ENCODE peak calls at places on chromosomes 16 and 17, in five cellular contexts. T is adrenal gland; D is tibial artery; I is thoracic aorta; E is CD8-positive, alpha-beta memory T cell. B is an unnamed sample. For H3K4me1, the result is how much of the 10 kb centered on the place peaks cover.

GRCh38 chr17:68399638-68400403 is 57.5 kb downstream of the WIPI1 start:
- DNase-seq in T (no peak), D (no peak), I (no peak), E (no peak), B (no peak)

GRCh38 chr17:72916991-72917390 is 175.5 kb downstream of the SLC39A11 start:
- DNase-seq in T (no peak), D (no peak), I (no peak), E (no peak), B (no peak)

GRCh38 chr17:2123467-2124251 is 68.8 kb downstream of the HIC1 start:
- DNase-seq in T (peak), D (peak), I (no peak), E (no peak), B (no peak)

GRCh38 chr17:80959330-80960036 is 32.2 kb upstream of the CHMP6 start:
- DNase-seq in T (peak), D (peak), I (peak), E (no peak), B (peak)

GRCh38 chr17:50219939-50220465 is 18.6 kb upstream of the COL1A1 start:
- DNase-seq in T (no peak), D (no peak), I (no peak), E (no peak), B (no peak)

GRCh38 chr17:72434991-72435618 is 314.3 kb downstream of the SOX9 start:
- DNase-seq in T (no peak), D (no peak), I (no peak), E (no peak), B (no peak)

GRCh38 chr17:44112284-44113280 is 10.9 kb downstream of the HDAC5 start:
- DNase-seq in T (peak), D (no peak), I (no peak), E (no peak), B (no peak)

GRCh38 chr16:79769320-79770243 is 169.0 kb upstream of the MAF start:
- DNase-seq in T (no peak), D (no peak), I (no peak), E (no peak), B (no peak)

GRCh38 chr17:9984768-9985167 is 79.7 kb upstream of the RCVRN start:
- DNase-seq in T (no peak), D (no peak), I (no peak), E (no peak), B (no peak)

GRCh38 chr17:19987897-19988296 is 10.3 kb upstream of the AKAP10 start:
- DNase-seq in T (no peak), D (no peak), I (no peak), E (no peak), B (no peak)

GRCh38 chr16:4077083-4077714 is 39.0 kb downstream of the ADCY9 start:
- DNase-seq in T (no peak), D (no peak), I (no peak), E (no peak), B (no peak)

GRCh38 chr17:27540300-27541105 is 84.3 kb downstream of the KSR1 start:
- DNase-seq in T (peak), D (peak), I (peak), E (no peak), B (peak)

GRCh38 chr16:3112881-3113574 is 642 bp downstream of the ZNF205 start:
- DNase-seq in T (no peak), D (no peak), I (no peak), E (no peak), B (no peak)

GRCh38 chr17:19262650-19263620 is 25.8 kb downstream of the EPN2 start:
- DNase-seq in T (no peak), D (no peak), I (no peak), E (no peak), B (peak)

DNA sequence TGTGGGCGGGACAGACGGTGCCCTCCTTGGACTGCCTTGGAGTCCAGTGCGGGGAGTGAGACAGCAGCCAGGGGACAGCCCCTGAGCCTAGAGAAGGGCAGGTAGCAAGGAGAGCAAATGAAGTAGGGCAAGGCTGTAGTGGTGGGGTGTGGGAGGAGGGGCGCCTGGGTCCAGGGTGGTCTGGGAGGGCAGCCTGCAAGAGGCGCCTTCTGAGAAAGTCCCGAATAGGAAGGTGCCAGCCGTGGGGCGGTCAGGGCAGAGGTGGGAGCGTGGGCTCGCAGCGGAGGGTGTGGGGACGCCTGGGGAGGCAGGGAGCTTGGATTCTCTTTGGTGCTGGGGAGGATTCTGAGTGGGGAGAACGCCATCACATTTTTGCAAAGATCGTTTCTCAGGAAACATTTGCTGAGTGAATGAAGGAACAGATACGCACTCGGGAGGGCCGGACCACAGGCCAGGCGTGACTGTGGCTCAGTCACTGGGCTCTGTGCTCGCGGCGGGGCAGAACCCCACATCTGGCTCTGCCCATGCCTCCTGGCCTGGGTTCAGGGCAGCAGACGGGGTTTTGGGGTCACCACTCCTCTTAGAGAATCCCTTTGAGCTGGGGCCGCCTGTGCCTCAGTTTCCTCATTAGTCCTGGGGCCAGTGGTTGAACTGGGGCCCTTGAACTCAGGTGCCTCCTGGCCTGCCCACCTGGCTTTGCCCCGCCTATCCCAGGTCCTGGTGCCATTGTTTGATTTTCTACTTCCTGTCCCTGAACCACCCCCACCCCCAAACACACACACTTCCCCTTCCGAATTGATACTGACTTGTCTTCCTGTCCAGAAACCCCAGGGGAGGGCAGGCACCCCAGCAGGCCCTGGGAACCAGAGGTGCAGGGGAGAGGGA is 4.2 kb downstream of the SNN start:
- DNase-seq in T (no peak), D (no peak), I (no peak), E (no peak), B (no peak)
- H3K4me1 ChIP-seq in T (under half), D (under half), I (half or more), E (under half), B (half or more)

GRCh38 chr17:33390479-33391027 is 97.5 kb upstream of the ASIC2 start:
- DNase-seq in T (no peak), D (no peak), I (no peak), E (no peak), B (no peak)
- H3K27ac ChIP-seq in T (peak), D (no peak), I (no peak), E (no peak), B (no peak)

GRCh38 chr16:58125041-58125440 is 4.1 kb downstream of the CFAP20 start:
- DNase-seq in T (no peak), D (no peak), I (no peak), E (no peak), B (no peak)

GRCh38 chr16:58125781-58126335 is 3.3 kb downstream of the CFAP20 start:
- DNase-seq in T (no peak), D (no peak), I (no peak), E (no peak), B (no peak)

GRCh38 chr16:58124601-58124915 is 4.6 kb downstream of the CFAP20 start:
- DNase-seq in T (no peak), D (no peak), I (no peak), E (no peak), B (no peak)

GRCh38 chr16:58126451-58126968 is 2.7 kb downstream of the CFAP20 start:
- DNase-seq in T (no peak), D (no peak), I (no peak), E (no peak), B (no peak)

GRCh38 chr16:58123896-58124600 is 5.1 kb downstream of the CFAP20 start:
- DNase-seq in T (no peak), D (no peak), I (no peak), E (no peak), B (no peak)
- H3K4me1 ChIP-seq in T (under half), D (under half), I (half or more), E (half or more), B (half or more)

GRCh38 chr16:29667755-29668154 is 4.7 kb downstream of the SPN start:
- DNase-seq in T (no peak), D (no peak), I (no peak), E (no peak), B (no peak)

GRCh38 chr16:29663829-29664132 is 734 bp downstream of the SPN start:
- DNase-seq in T (no peak), D (no peak), I (no peak), E (no peak), B (no peak)

GRCh38 chr16:29664133-29664912 is 1.3 kb downstream of the SPN start:
- DNase-seq in T (no peak), D (no peak), I (no peak), E (peak), B (peak)

GRCh38 chr16:29665294-29666077 is 2.4 kb downstream of the SPN start:
- DNase-seq in T (no peak), D (no peak), I (no peak), E (peak), B (no peak)

DNA sequence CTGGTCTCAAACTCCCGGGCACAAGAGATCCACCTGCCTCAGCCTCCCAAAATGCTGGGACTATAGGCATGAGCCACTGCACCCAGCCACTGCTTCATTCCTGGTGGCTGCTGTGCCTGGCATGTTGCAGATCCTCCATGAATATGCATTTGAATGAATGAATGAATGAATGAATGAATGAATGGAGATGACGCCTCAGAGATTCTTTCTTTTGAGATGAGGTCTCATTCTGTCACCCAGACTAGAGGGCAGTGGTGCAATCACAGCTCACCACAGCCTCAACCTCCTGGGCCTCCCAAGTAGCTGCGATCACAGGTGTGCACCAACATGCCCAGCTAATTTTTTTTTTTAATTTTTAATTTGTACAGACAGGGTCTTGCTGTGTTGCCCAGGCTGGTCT is 5.2 kb downstream of the SPN start:
- DNase-seq in T (no peak), D (no peak), I (no peak), E (no peak), B (no peak)
- H3K27ac ChIP-seq in T (no peak), D (no peak), I (no peak), E (no peak), B (no peak)

DNA sequence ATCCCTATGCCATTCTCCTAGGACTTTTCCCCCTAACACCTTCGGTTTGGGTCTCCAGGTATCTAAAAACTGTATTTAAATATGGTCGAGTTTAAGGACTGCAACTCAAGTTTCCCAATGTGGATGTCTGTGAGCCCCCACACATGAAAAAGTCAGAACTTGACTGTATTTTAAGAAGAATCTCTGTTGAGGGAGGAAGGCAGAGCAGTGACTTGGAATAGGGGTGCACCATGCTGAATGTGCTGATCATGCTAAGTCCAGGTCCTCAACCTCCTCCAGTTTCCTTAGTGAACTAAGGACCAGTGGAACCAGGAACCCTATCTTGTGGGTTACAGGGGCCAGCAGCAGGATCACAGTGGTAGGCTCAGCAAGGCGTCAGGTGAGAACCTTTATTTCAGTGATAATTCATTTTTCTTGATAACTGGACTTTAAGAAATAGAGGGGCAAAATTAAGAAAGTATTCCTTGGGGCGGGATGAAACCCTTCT is 19.5 kb downstream of the GRB7 start:
- DNase-seq in T (no peak), D (no peak), I (no peak), E (no peak), B (no peak)
- H3K4me1 ChIP-seq in T (under half), D (under half), I (under half), E (half or more), B (under half)

B was measured in lower lobe of right lung.